ENCODE peak calls at places on chromosomes 5 and 9, in eight cellular contexts. X is activated CD8-positive, alpha-beta memory T cell treated with anti-CD3 and anti-CD28 coated beads for 48 hours; T is SHP77; O is astrocyte of the spinal cord; C is activated naive CD8-positive, alpha-beta T cell treated with anti-CD3 and anti-CD28 coated beads, Interleukin-2, amount 50 U/mL, for 24 hours; I is ACHN; F is T-helper 1 cell; Y is GM23248. P is an unnamed sample.

GRCh38 chr5:123538670-123539459 is 26.9 kb downstream of the CSNK1G3 start:
- DNase-seq in I (peak; percentile 1), X (no peak), T (no peak), Y (peak; percentile 41), C (no peak), O (no peak), F (no peak), P (no peak)

GRCh38 chr9:136808075-136808780 is 480 bp downstream of the RABL6 start:
- DNase-seq in C (peak; percentile 51), O (no peak), T (no peak), X (no peak), I (peak; percentile 24), Y (peak; percentile 57), F (no peak), P (peak; percentile 70)

GRCh38 chr5:60371065-60371464 is 328.9 kb downstream of the DEPDC1B start:
- DNase-seq in O (no peak), T (no peak), F (no peak), C (no peak), X (no peak), Y (no peak), I (no peak), P (no peak)

GRCh38 chr5:137611926-137612435 is 112.9 kb upstream of the SPOCK1 start:
- DNase-seq in F (no peak), X (no peak), C (no peak), T (no peak), Y (no peak), O (no peak), I (no peak), P (peak; percentile 11)

GRCh38 chr5:43396762-43397304 is 15.4 kb downstream of the CCL28 start:
- DNase-seq in I (peak; percentile 51), X (peak; percentile 43), T (no peak), F (peak; percentile 79), O (peak; percentile 21), C (peak; percentile 74), Y (peak; percentile 62), P (no peak)

GRCh38 chr5:146832985-146833732 is 45.4 kb downstream of the PPP2R2B start:
- DNase-seq in O (no peak), X (no peak), I (no peak), F (no peak), T (no peak), C (no peak), Y (no peak), P (no peak)

GRCh38 chr5:78927657-78928282 is 57.3 kb downstream of the ARSB start:
- DNase-seq in F (no peak), Y (peak; percentile 58), O (peak; percentile 96), T (no peak), I (peak; percentile 21), C (no peak), X (no peak), P (peak; percentile 52)

GRCh38 chr5:128257096-128257495 is 173.5 kb downstream of the SLC12A2 start:
- DNase-seq in T (no peak), I (no peak), X (no peak), C (no peak), O (no peak), F (no peak), Y (no peak), P (no peak)